ENCODE peak calls at places on chromosome 5, in five cellular contexts. Y, G, U, N and V are unnamed samples.

GRCh38 chr5:179406031-179406681 is 60.9 kb upstream of the ADAMTS2 start:
- DNase-seq in Y (no peak), G (no peak), U (no peak), N (no peak), V (no peak)

GRCh38 chr5:124901081-124901480 is 154.6 kb upstream of the ZNF608 start:
- DNase-seq in Y (no peak), G (no peak), U (no peak), N (no peak), V (no peak)

GRCh38 chr5:10264569-10264968 is 14.5 kb downstream of the CCT5 start:
- DNase-seq in Y (no peak), G (no peak), U (no peak), N (no peak), V (no peak)

GRCh38 chr5:154078305-154078704 is 39.5 kb downstream of the MFAP3 start:
- DNase-seq in Y (peak), G (no peak), U (no peak), N (no peak), V (no peak)

GRCh38 chr5:133746834-133747233 is 134.5 kb upstream of the FSTL4 start:
- DNase-seq in Y (peak), G (no peak), U (peak), N (peak), V (peak)

GRCh38 chr5:68171101-68171558 is 44.4 kb upstream of the PIK3R1 start:
- DNase-seq in Y (no peak), G (no peak), U (no peak), N (no peak), V (no peak)

GRCh38 chr5:136810198-136810823 is 445.0 kb upstream of the TRPC7 start:
- DNase-seq in Y (no peak), G (no peak), U (no peak), N (no peak), V (no peak)

GRCh38 chr5:116382874-116383266 is 191.8 kb downstream of the SEMA6A start:
- DNase-seq in Y (no peak), G (no peak), U (no peak), N (no peak), V (no peak)

GRCh38 chr5:7494446-7495132 is 98.7 kb downstream of the ADCY2 start:
- DNase-seq in Y (no peak), G (no peak), U (no peak), N (no peak), V (no peak)

GRCh38 chr5:177035982-177036381 is 13.5 kb downstream of the ZNF346 start:
- DNase-seq in Y (peak), G (no peak), U (no peak), N (no peak), V (no peak)

GRCh38 chr5:74386571-74387334 is 253.8 kb downstream of the ENC1 start:
- DNase-seq in Y (no peak), G (no peak), U (no peak), N (no peak), V (no peak)

GRCh38 chr5:78757269-78758053 is 108.9 kb upstream of the LHFPL2 start:
- DNase-seq in Y (no peak), G (peak), U (peak), N (peak), V (no peak)

GRCh38 chr5:44952376-44952775 is 143.6 kb downstream of the MRPS30 start:
- DNase-seq in Y (peak), G (peak), U (peak), N (peak), V (peak)

GRCh38 chr5:9540791-9541190 is 5.1 kb downstream of the SEMA5A start:
- DNase-seq in Y (no peak), G (no peak), U (no peak), N (no peak), V (no peak)

GRCh38 chr5:96968074-96968473 is 32.2 kb downstream of the LNPEP start:
- DNase-seq in Y (no peak), G (no peak), U (no peak), N (peak), V (no peak)

DNA sequence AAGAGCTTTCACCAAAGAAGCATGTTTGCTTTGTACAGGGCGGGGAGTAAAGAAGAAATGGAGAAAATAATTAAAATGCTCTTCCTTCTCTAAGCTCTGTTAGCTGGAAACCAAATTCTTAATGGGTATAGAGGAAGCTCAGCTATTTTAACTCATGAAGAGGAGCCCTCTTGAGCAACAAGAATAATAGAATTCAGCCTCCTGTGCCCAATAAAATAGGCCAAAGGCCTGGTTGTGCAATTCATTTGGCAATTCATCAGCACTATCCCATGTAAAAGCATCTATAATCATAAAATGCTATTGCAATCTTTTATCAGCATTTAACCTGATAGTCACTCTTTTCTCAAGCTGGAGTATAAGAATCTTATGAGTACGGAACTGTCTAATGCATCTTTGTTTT is 133.6 kb upstream of the CDH6 start:
- DNase-seq in Y (no peak), G (no peak), U (no peak), N (no peak), V (no peak)
- TF ChIP-seq JUNB in Y (no peak), G (no peak), U (no peak), N (no peak), V (no peak)

DNA sequence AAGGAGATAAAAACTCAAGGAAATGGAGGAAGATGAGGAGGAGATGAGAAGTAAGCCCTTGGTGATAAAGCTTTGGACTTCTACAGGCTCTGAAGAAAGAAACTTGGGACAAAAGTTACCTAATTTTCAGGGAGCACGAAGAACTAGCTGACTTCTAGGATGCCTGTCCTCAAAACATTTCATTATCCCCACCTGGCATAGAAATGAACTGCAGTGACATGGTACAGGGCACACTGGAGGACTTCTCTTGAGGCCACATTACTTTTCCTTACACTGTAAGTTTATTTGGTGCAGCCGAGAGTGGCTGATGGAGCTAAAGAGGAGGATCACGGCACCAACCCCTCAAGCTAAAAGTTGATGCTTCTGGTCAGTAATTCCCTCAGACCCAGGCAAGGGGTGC is 269.5 kb upstream of the MSX2 start:
- DNase-seq in Y (no peak), G (no peak), U (no peak), N (no peak), V (no peak)
- TF ChIP-seq JUNB in Y (no peak), G (no peak), U (no peak), N (no peak), V (no peak)

DNA sequence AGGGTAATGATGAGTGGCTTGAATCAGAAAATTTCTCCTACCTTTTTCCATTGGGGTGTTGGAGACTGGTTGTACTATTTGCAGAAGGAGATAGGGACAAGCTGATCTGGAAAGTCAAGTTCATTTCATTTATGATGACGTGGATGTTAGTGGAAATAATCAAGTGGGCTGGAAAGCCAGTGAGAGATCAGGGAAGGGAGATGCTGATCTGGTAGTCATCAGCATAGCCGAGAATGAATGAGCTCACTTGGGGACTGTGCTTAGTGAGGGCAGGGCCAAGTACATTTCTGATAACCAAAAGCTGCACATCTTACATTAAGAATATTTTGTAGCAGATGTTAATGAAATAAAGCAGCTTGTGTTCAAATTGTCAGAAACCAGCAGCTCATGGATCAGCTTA is 12.1 kb downstream of the MAN2A1 start:
- DNase-seq in Y (no peak), G (no peak), U (no peak), N (no peak), V (peak)
- TF ChIP-seq JUNB in Y (no peak), G (no peak), U (no peak), N (no peak), V (no peak)

GRCh38 chr5:106521701-106522100 is 1149.0 kb downstream of the EFNA5 start:
- DNase-seq in Y (no peak), G (no peak), U (peak), N (no peak), V (no peak)
- TF ChIP-seq JUNB in Y (no peak), G (no peak), U (no peak), N (no peak), V (no peak)

GRCh38 chr5:111697215-111697614 is 59.8 kb downstream of the NREP start:
- DNase-seq in Y (no peak), G (no peak), U (no peak), N (no peak), V (no peak)
- TF ChIP-seq JUNB in Y (no peak), G (no peak), U (no peak), N (no peak), V (no peak)

GRCh38 chr5:151592855-151593408 is 1.8 kb upstream of the FAT2 start:
- DNase-seq in Y (no peak), G (no peak), U (no peak), N (peak), V (no peak)
- TF ChIP-seq JUNB in Y (no peak), G (no peak), U (no peak), N (no peak), V (no peak)

GRCh38 chr5:131491749-131492148 is 143.3 kb downstream of the RAPGEF6 start:
- DNase-seq in Y (no peak), G (no peak), U (no peak), N (no peak), V (no peak)
- TF ChIP-seq JUNB in Y (no peak), G (no peak), U (no peak), N (no peak), V (no peak)